ENCODE peak calls at places on chromosome 14, in eight cellular contexts. Z, E, A, B, H, U, P and O are unnamed samples.

GRCh38 chr14:36619853-36620252 is 37.4 kb upstream of the NKX2-8 start:
- DNase-seq in Z (no peak), E (no peak), A (no peak), B (no peak), H (peak; percentile 13), U (no peak), P (no peak), O (no peak)

GRCh38 chr14:100445436-100446088 is 122.4 kb downstream of the SLC25A47 start:
- DNase-seq in Z (no peak), E (no peak), A (no peak), B (no peak), H (no peak), U (no peak), P (no peak), O (no peak)

GRCh38 chr14:61599959-61600358 is 95.4 kb upstream of the HIF1A start:
- DNase-seq in Z (no peak), E (no peak), A (no peak), B (no peak), H (no peak), U (no peak), P (no peak), O (no peak)

GRCh38 chr14:91237219-91237618 is 7.3 kb downstream of the GPR68 start:
- DNase-seq in Z (no peak), E (no peak), A (no peak), B (no peak), H (no peak), U (no peak), P (no peak), O (no peak)

GRCh38 chr14:79375336-79375735 is 836.0 kb downstream of the DIO2 start:
- DNase-seq in Z (no peak), E (no peak), A (no peak), B (no peak), H (no peak), U (no peak), P (no peak), O (no peak)

GRCh38 chr14:55898938-55899337 is 219.3 kb upstream of the PELI2 start:
- DNase-seq in Z (no peak), E (no peak), A (no peak), B (no peak), H (no peak), U (no peak), P (no peak), O (no peak)

GRCh38 chr14:58488550-58488949 is 61.0 kb downstream of the KIAA0586 start:
- DNase-seq in Z (no peak), E (no peak), A (no peak), B (no peak), H (no peak), U (peak; percentile 20), P (no peak), O (no peak)

GRCh38 chr14:90087433-90087832 is 25.6 kb downstream of the KCNK13 start:
- DNase-seq in Z (no peak), E (no peak), A (peak; percentile 83), B (no peak), H (no peak), U (peak; percentile 66), P (no peak), O (no peak)

GRCh38 chr14:94559638-94560290 is 1.5 kb upstream of the SERPINA4 start:
- DNase-seq in Z (no peak), E (no peak), A (peak; percentile 93), B (no peak), H (no peak), U (no peak), P (no peak), O (no peak)

GRCh38 chr14:31881531-31882310 is 195.4 kb upstream of the ARHGAP5 start:
- DNase-seq in Z (no peak), E (no peak), A (no peak), B (no peak), H (no peak), U (no peak), P (no peak), O (no peak)

GRCh38 chr14:105888784-105889665 is 362.6 kb downstream of the TMEM121 start:
- DNase-seq in Z (no peak), E (no peak), A (peak; percentile 76), B (no peak), H (no peak), U (no peak), P (no peak), O (no peak)